ENCODE peak calls at places on chromosomes 3 and 15, in four cellular contexts. C is H9, T is DND-41, H is GM12878. V is an unnamed sample. For H3K4me1, the result is how much of the 10 kb centered on the place peaks cover.

GRCh38 chr3:72756900-72757299 is 91.3 kb downstream of the SHQ1 start:
- DNase-seq in C (no peak), T (peak), H (peak), V (no peak)

GRCh38 chr3:102089182-102089581 is 239.9 kb downstream of the NFKBIZ start:
- DNase-seq in H (no peak), T (no peak), C (no peak), V (no peak)

GRCh38 chr3:29255854-29256696 is 24.8 kb upstream of the RBMS3 start:
- DNase-seq in T (no peak), H (no peak), C (no peak), V (no peak)

GRCh38 chr3:42351221-42351620 is 59.2 kb downstream of the LYZL4 start:
- DNase-seq in C (no peak), H (no peak), T (no peak), V (no peak)

GRCh38 chr3:17686613-17687012 is 55.8 kb downstream of the TBC1D5 start:
- DNase-seq in H (no peak), T (no peak), C (no peak), V (no peak)

GRCh38 chr3:25603703-25604102 is 61.0 kb downstream of the TOP2B start:
- DNase-seq in T (no peak), C (no peak), H (no peak), V (no peak)

GRCh38 chr15:71806452-71806931 is 3.9 kb upstream of the NR2E3 start:
- DNase-seq in T (no peak), C (no peak), H (no peak), V (peak)

GRCh38 chr3:124722589-124722988 is 7.7 kb upstream of the UMPS start:
- DNase-seq in T (no peak), C (no peak), H (no peak), V (no peak)

GRCh38 chr3:81352867-81353266 is 408.6 kb downstream of the GBE1 start:
- DNase-seq in T (no peak), C (peak), H (no peak), V (no peak)

GRCh38 chr15:22262613-22263020 is 182.3 kb downstream of the OR4M2 start:
- DNase-seq in C (no peak), H (no peak), T (no peak), V (peak)

GRCh38 chr3:123791898-123792297 is 92.2 kb downstream of the MYLK start:
- DNase-seq in C (no peak), T (no peak), H (no peak), V (no peak)

GRCh38 chr3:117817103-117817502 is 1107.5 kb downstream of the TUSC7 start:
- DNase-seq in T (no peak), H (no peak), C (no peak), V (no peak)

GRCh38 chr15:98518823-98519561 is 129.3 kb upstream of the IGF1R start:
- DNase-seq in C (peak), H (no peak), T (peak), V (no peak)

GRCh38 chr3:167406876-167407492 is 26.9 kb upstream of the ZBBX start:
- DNase-seq in C (peak), H (no peak), T (no peak), V (no peak)

GRCh38 chr15:75578206-75578947 is 738 bp downstream of the PTPN9 start:
- DNase-seq in T (peak), H (no peak), C (peak), V (no peak)

GRCh38 chr15:31440754-31441298 is 114.2 kb downstream of the KLF13 start:
- DNase-seq in C (no peak), T (no peak), H (no peak), V (peak)

GRCh38 chr3:77159182-77159581 is 119.3 kb downstream of the ROBO2 start:
- DNase-seq in T (no peak), C (no peak), H (no peak), V (no peak)

GRCh38 chr3:136078421-136079364 is 113.2 kb downstream of the PPP2R3A start:
- DNase-seq in C (no peak), H (no peak), T (no peak), V (no peak)

GRCh38 chr3:114899186-114899931 is 247.7 kb downstream of the ZBTB20 start:
- DNase-seq in H (no peak), T (peak), C (no peak), V (no peak)

GRCh38 chr3:143601738-143602480 is 246.4 kb downstream of the SLC9A9 start:
- DNase-seq in T (no peak), H (no peak), C (peak), V (no peak)

GRCh38 chr3:150697646-150698045 is 6.1 kb downstream of the ERICH6 start:
- DNase-seq in H (no peak), C (no peak), T (no peak), V (no peak)

GRCh38 chr15:74168673-74169274 is 4.7 kb upstream of the ISLR start:
- DNase-seq in C (peak), H (no peak), T (no peak), V (peak)

GRCh38 chr15:37050345-37050744 is 50.0 kb downstream of the MEIS2 start:
- DNase-seq in H (no peak), T (no peak), C (no peak), V (no peak)

GRCh38 chr15:37045241-37045640 is 55.1 kb downstream of the MEIS2 start:
- DNase-seq in C (no peak), H (no peak), T (no peak), V (no peak)

GRCh38 chr15:37041836-37042235 is 58.5 kb downstream of the MEIS2 start:
- DNase-seq in C (no peak), T (no peak), H (no peak), V (no peak)

GRCh38 chr15:37045859-37046318 is 54.5 kb downstream of the MEIS2 start:
- DNase-seq in H (no peak), C (peak), T (no peak), V (no peak)

DNA sequence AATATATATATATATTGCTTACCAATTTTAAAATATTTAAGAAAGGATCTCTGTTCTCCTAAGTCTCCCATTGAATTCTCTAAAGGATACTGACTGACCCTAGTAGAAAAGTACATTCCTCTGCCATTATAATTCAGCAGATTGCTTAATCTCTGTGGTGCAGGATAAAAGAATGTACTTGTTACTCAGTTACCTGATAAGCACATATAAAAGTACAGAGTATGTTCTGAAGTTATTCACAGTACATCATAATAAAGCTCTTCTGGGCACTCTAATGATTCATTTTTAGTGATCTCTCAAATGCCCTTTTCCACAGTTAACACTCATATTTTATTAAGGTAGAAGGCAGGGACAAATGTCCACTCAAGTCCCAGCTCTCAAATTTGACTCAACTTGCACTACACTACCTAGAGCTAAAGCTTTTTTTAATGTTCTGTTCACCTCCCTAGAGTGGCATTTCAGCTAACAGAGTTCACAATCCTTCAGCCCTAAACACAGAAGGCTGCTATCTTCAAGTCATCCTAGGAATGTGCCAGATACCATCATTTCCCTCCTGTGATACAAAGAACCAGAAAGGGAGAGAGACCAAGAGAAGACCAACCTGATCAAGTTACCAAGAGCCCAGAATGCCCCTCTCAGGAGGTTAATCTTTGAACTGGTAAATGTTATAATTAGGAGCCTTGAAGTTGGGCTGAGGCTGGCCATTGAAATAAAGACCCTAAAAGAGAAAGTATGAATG is 53.3 kb downstream of the MEIS2 start:
- DNase-seq in H (no peak), T (no peak), C (no peak), V (no peak)
- H3K27ac ChIP-seq in H (no peak), T (no peak), C (no peak), V (no peak)

DNA sequence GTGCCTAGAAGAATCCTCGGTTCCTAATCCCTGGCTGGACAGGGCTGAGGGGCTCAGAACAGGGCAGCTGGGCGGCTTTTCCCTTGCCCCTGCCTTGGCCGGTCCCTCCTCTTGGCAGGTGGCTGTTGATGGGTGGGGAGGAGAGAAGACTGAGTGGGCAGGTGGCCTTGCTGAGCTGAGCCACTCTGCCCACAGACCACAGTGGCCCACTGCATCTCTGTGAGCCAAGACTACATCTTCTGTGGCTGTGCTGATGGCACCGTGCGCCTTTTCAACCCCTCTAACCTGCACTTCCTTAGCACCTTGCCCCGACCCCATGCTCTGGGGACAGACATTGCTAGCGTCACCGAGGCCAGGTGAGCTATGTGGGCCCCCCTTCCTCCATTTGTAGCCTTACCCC is 14.5 kb upstream of the JMJD7 start:
- DNase-seq in T (no peak), H (no peak), C (no peak), V (no peak)
- H3K4me1 ChIP-seq in T (under half), H (under half), C (under half), V (under half)

DNA sequence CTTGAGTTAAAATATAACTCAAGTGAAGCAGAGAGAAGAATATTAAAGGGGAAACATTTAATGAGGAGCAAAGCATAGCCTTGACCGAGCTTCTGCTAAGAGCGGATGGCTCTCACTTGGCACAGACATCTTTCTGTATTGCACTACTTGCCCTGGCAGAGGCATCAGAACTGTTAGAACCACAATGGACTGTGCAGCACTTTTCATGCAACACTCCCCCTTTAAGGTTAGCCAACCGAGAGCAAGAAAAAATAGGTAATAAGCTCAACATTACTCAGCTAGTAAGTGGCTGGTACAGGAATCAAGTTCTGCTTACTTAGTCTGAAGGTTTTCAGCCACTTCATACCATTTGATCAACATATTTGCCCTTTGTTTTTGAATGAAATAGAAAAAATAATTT is 33.7 kb downstream of the CRTC3 start:
- DNase-seq in C (no peak), T (no peak), H (no peak), V (no peak)
- H3K9ac ChIP-seq in C (no peak), T (no peak), H (no peak), V (no peak)

DNA sequence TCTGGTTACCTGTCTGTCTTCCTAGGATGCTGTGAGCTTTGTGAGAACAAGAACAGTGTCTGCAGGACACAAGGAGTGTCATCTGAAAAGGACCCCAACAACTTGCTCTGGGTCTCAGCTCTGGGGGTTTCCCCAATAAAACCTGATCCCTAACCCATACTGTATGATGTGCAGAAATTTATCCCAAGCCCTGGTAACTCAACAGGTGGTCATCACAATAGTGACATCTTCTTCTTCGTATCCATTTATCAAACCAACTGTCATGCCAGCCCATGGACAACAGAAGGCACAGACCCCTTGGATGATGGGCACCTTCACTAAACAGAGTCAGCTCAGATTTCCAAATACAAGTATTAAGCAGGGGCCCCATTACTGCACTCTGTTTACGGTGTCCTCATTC is 127.5 kb downstream of the UACA start:
- DNase-seq in C (no peak), T (no peak), H (no peak), V (no peak)
- H3K27ac ChIP-seq in C (no peak), T (no peak), H (no peak), V (no peak)

DNA sequence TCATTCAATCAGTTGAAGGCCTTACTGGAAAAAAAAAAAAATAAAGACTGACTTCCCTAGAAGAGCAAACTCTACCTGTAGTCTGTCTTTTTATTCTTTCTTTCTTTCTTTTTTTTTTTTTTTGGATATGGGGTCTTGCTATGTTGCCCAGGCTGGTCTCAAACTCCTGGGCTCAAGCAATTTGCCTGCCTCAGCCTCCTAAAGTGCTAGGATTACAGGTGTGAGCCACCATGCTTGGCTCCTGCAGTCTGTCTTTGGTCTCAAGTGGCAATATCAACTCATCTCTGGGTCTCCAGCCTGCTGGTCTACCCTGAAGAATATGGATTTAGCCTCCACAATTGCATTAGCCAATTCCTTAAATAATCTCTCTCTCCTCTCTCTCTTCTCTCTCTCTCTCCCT is 167.7 kb upstream of the P2RY1 start:
- DNase-seq in H (no peak), T (no peak), C (no peak), V (no peak)
- H3K4me1 ChIP-seq in H (under half), T (under half), C (under half), V (under half)

V was measured in kidney.